ENCODE peak calls at places on chromosomes 1 and 21, in four cellular contexts. M is thoracic aorta, X is WTC11, L is GM20000. W is an unnamed sample.

GRCh38 chr1:206560021-206560716 is 52.1 kb downstream of the EIF2D start:
- DNase-seq in M (no peak), X (no peak), L (no peak), W (no peak)

GRCh38 chr1:11194407-11195176 is 5.4 kb downstream of the ANGPTL7 start:
- DNase-seq in M (no peak), X (no peak), L (no peak), W (no peak)

GRCh38 chr1:58881471-58881994 is 97.7 kb upstream of the JUN start:
- DNase-seq in M (peak), X (no peak), L (no peak), W (no peak)

GRCh38 chr1:57058652-57059501 is 93.1 kb upstream of the C8B start:
- DNase-seq in M (no peak), X (no peak), L (no peak), W (no peak)

GRCh38 chr1:68344208-68344607 is 105.5 kb downstream of the RPE65 start:
- DNase-seq in M (no peak), X (no peak), L (no peak), W (no peak)

GRCh38 chr1:68346192-68346808 is 103.5 kb downstream of the RPE65 start:
- DNase-seq in M (no peak), X (no peak), L (peak), W (no peak)

GRCh38 chr1:15989776-15990175 is 13.9 kb upstream of the ZBTB17 start:
- DNase-seq in M (no peak), X (no peak), L (no peak), W (no peak)

GRCh38 chr1:216945506-216946080 is 222.4 kb upstream of the ESRRG start:
- DNase-seq in M (no peak), X (no peak), L (no peak), W (no peak)

GRCh38 chr21:9837946-9838801 is 683.2 kb upstream of the TPTE start:
- DNase-seq in M (no peak), X (no peak), L (no peak), W (no peak)

GRCh38 chr1:64912191-64912590 is 54.2 kb downstream of the JAK1 start:
- DNase-seq in M (no peak), X (no peak), L (no peak), W (no peak)

GRCh38 chr1:224203243-224204016 is 20.4 kb downstream of the DEGS1 start:
- DNase-seq in M (no peak), X (peak), L (peak), W (no peak)

GRCh38 chr1:78011050-78011449 is 6.3 kb downstream of the DNAJB4 start:
- DNase-seq in M (no peak), X (no peak), L (no peak), W (no peak)

GRCh38 chr21:45244799-45245340 is 42.8 kb downstream of the POFUT2 start:
- DNase-seq in M (no peak), X (no peak), L (no peak), W (no peak)

DNA sequence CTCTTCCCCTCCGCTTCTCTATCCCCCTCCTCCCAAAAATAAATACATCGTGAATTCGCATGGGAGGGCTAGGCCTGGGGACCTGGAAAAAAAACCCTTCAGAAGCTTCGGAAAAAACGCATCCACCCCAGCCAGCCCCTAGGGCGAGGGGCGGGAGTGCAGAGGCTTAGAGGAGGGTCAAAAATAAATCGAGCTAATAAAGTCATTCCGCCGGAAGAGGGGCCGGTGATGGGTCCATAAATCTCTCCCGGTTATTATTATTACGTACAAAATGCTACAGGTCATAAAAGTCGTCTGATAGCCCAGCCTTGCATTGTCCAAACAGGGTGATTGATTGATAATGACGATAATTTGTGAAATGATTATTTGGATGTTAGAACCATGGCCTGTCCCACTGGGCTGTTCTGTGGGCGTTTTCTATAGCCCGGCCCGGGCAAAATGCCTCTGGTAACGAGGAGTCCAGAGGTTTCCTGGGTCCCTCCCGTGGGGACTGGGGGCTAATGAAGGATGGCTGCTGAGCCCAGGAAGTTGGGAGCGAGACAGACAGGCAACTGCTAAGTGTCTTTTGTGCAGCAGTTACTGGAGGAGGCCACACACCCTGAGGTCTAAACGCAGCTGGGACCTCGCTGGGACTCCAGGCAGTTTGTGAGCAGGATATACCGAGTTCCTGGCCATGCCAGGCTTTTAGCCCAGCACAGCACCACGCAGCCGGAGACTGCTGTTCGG is 179.6 kb downstream of the PRDM16 start:
- DNase-seq in M (no peak), X (no peak), L (no peak), W (no peak)
- TF ChIP-seq CTCF in M (no peak), X (no peak), L (no peak), W (no peak)

DNA sequence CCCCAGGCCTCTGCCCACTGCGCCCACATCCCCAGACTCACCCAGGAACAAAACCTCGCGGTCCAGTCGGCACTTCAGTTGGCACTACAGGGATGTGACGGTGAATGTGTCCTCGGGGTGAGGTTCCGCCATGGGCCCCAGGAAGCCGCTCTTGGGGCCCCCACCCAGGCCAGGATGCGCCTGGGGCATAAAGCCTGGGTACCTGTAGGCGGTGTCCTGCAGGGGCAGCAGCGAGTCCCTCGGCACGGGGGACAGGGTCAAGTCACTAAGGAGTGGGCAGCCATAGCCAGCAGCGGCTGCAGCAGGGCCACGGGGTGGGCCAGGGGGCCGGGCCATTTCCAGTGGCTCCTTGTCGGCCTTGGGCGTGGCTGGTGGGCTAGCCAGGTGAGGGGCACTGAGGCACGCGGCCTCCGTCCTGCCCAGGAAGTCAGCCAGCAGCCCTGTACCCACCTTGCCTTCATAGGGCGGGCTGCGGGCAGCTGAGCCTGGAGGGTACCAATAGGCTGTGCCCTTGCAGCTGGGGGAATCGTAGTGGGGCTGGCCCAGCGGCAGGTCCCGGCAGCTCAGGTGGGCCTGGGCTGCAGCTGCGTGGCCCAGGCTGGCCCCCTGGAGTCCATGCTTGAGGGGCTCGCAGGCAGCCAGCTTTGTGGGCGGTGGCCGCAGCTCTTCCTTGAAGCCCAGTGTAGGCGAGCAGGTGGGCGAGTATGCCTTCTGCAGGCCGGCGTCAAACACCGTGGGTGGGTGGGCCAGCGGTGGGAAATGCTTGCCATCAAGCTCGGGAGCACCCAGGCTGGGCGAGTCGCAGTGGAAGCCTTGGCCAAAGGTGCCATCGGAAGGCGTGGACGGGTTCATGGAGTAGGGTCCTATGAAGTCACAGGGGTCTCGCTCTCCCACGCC is 56.5 kb downstream of the AHDC1 start:
- DNase-seq in M (no peak), X (peak), L (no peak), W (no peak)
- TF ChIP-seq CTCF in M (no peak), X (peak), L (no peak), W (no peak)

GRCh38 chr1:8736927-8737326 is 80.5 kb downstream of the RERE start:
- DNase-seq in M (no peak), X (no peak), L (no peak), W (no peak)

GRCh38 chr1:8742022-8742924 is 75.2 kb downstream of the RERE start:
- DNase-seq in M (no peak), X (no peak), L (no peak), W (no peak)

GRCh38 chr1:8733463-8733862 is 84.0 kb downstream of the RERE start:
- DNase-seq in M (no peak), X (no peak), L (no peak), W (no peak)

GRCh38 chr1:8740034-8740449 is 77.4 kb downstream of the RERE start:
- DNase-seq in M (no peak), X (no peak), L (no peak), W (no peak)

DNA sequence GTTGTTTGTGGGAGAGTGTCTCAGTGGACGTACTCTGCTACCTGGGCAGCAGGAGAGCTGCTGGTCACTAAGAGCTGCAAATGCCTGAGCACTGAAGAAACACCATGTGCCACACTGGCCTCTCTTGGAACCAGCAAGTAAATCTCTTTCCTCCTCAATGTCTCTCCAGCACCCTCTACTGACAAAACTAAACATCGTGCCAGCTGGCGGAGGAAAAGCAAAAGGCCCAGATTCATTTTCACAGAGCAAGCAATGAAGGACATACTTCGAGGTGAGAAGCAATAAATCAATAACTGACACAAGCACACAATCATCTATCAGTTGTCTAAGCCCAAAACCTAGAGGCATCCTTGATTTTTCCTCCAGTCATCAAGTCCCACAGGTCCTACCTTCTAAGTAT is 78.1 kb downstream of the RERE start:
- DNase-seq in M (no peak), X (peak), L (no peak), W (no peak)
- TF ChIP-seq CTCF in M (no peak), X (no peak), L (no peak), W (no peak)

GRCh38 chr1:219963432-219963831 is 35.1 kb upstream of the SLC30A10 start:
- DNase-seq in M (no peak), X (no peak), L (no peak), W (no peak)

GRCh38 chr1:219965285-219965684 is 36.9 kb upstream of the SLC30A10 start:
- DNase-seq in M (no peak), X (no peak), L (no peak), W (no peak)

GRCh38 chr1:219959540-219960208 is 31.3 kb upstream of the SLC30A10 start:
- DNase-seq in M (no peak), X (no peak), L (no peak), W (no peak)

GRCh38 chr1:219958875-219959417 is 30.6 kb upstream of the SLC30A10 start:
- DNase-seq in M (no peak), X (no peak), L (no peak), W (no peak)

DNA sequence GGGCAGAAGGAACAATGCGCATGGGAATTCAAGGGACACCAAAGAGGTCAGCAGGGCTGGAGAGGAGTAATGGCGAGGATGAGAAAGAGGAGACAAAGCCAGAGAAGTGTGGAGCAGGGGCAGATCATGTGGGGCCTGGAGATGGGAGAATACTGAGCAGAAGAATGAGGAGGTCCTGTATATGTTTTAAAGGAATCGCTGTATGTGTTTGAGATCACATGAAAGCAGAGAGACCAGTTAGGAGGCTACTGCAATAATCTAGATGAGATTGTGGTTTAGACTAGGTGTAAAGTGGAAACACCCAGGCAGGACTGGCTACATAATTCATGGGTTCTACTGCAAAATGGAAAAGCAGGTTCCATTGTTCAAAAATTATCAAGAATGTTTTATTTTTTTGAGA is 33.3 kb upstream of the SLC30A10 start:
- DNase-seq in M (no peak), X (no peak), L (no peak), W (no peak)
- TF ChIP-seq CTCF in M (no peak), X (no peak), L (no peak), W (no peak)

GRCh38 chr1:3472088-3472850 is 17.8 kb downstream of the ARHGEF16 start:
- DNase-seq in M (no peak), X (no peak), L (no peak), W (no peak)
- TF ChIP-seq CTCF in M (no peak), X (no peak), L (no peak), W (no peak)

W was measured in CD4-positive, alpha-beta T cell.